ENCODE peak calls at places on chromosomes 3 and 15, in five cellular contexts. U is NCI-H748 treated with DMSO at 0.1 percent for 48 hours; A is activated CD4-positive, alpha-beta T cell treated with anti-CD3 and anti-CD28 coated beads, Interleukin-2, amount 10 ng/mL, durations not matched to agents 7 days and 5 days; K is D721Med; H is PC-3. N is an unnamed sample.

GRCh38 chr15:100544290-100544945 is 15.7 kb upstream of the CERS3 start:
- DNase-seq in H (no peak), A (no peak), K (no peak), U (no peak), N (no peak)

GRCh38 chr3:16897254-16897926 is 12.6 kb downstream of the PLCL2 start:
- DNase-seq in U (peak; percentile 9), A (no peak), H (peak; percentile 94), K (no peak), N (no peak)

GRCh38 chr3:47009225-47010049 is 30.0 kb downstream of the NBEAL2 start:
- DNase-seq in U (peak; percentile 80), H (no peak), K (peak; percentile 99), A (peak; percentile 66), N (no peak)

GRCh38 chr3:71979155-71979554 is 194.2 kb upstream of the PROK2 start:
- DNase-seq in A (no peak), H (no peak), U (no peak), K (no peak), N (no peak)

GRCh38 chr3:112048911-112049310 is 14.4 kb downstream of the TMPRSS7 start:
- DNase-seq in A (no peak), H (no peak), U (no peak), K (no peak), N (no peak)

GRCh38 chr3:7709383-7710082 is 792.1 kb upstream of the LMCD1 start:
- DNase-seq in A (no peak), K (no peak), U (no peak), H (no peak), N (no peak)

GRCh38 chr15:51386960-51387698 is 45.7 kb downstream of the GLDN start:
- DNase-seq in A (no peak), H (no peak), U (no peak), K (no peak), N (no peak)

GRCh38 chr3:79019137-79019923 is 748.5 kb downstream of the ROBO1 start:
- DNase-seq in A (no peak), U (peak; percentile 68), H (peak; percentile 88), K (peak; percentile 68), N (peak; percentile 87)

GRCh38 chr3:14540821-14541385 is 761 bp upstream of the GRIP2 start:
- DNase-seq in H (no peak), K (no peak), A (no peak), U (no peak), N (no peak)

GRCh38 chr15:43513550-43513949 is 3.9 kb upstream of the MAP1A start:
- DNase-seq in A (no peak), U (no peak), H (peak; percentile 18), K (no peak), N (no peak)

GRCh38 chr3:136305879-136306278 is 55.7 kb downstream of the PCCB start:
- DNase-seq in U (peak; percentile 11), H (no peak), A (peak; percentile 22), K (no peak), N (peak; percentile 57)

GRCh38 chr3:153599685-153600084 is 437.7 kb downstream of the RAP2B start:
- DNase-seq in A (no peak), H (peak; percentile 96), K (no peak), U (no peak), N (no peak)

GRCh38 chr3:14555835-14556234 is 15.7 kb upstream of the GRIP2 start:
- DNase-seq in K (no peak), H (no peak), A (peak; percentile 13), U (no peak), N (no peak)

GRCh38 chr15:96703087-96703486 is 372.6 kb downstream of the NR2F2 start:
- DNase-seq in U (no peak), K (no peak), A (no peak), H (no peak), N (no peak)

GRCh38 chr3:47571391-47572165 is 7.1 kb downstream of the CSPG5 start:
- DNase-seq in H (no peak), K (no peak), A (no peak), U (no peak), N (no peak)

GRCh38 chr3:13157986-13158385 is 84.8 kb upstream of the IQSEC1 start:
- DNase-seq in U (no peak), A (no peak), K (no peak), H (no peak), N (no peak)

GRCh38 chr3:159724627-159725026 is 264.0 kb upstream of the IL12A start:
- DNase-seq in A (no peak), U (no peak), K (no peak), H (peak; percentile 75), N (peak; percentile 2)

GRCh38 chr15:40367038-40367672 is 9.1 kb downstream of the DISP2 start:
- DNase-seq in A (no peak), H (no peak), U (no peak), K (no peak), N (no peak)

GRCh38 chr15:30043211-30043655 is 39.5 kb upstream of the GOLGA8J start:
- DNase-seq in K (no peak), U (no peak), H (peak; percentile 62), A (no peak), N (peak; percentile 12)

GRCh38 chr15:101017041-101017754 is 98.0 kb downstream of the LRRK1 start:
- DNase-seq in A (no peak), H (peak; percentile 4), K (no peak), U (no peak), N (no peak)

GRCh38 chr3:35944915-35945710 is 305.8 kb downstream of the ARPP21 start:
- DNase-seq in U (no peak), H (peak; percentile 95), A (no peak), K (no peak), N (no peak)

N was measured in MM.1S.